ENCODE peak calls at places on chromosomes 16 and 17, in ten cellular contexts. T is NCI-H1048; V is CD4-positive, alpha-beta T cell; M is NT2/D1; X is renal cortical epithelial cell; E is memory B cell; N is AG09309; B is RPMI7951; U is CD8-positive, alpha-beta T cell; H is T-helper 2 cell. Q is an unnamed sample.

GRCh38 chr17:76432712-76433336 is 20.1 kb downstream of the UBE2O start:
- DNase-seq in U (no peak), N (no peak), X (peak), M (no peak), T (no peak), E (no peak), H (no peak), V (no peak), B (peak), Q (no peak)

GRCh38 chr17:26818736-26819135 is 475.2 kb upstream of the WSB1 start:
- DNase-seq in V (no peak), E (no peak), U (no peak), B (peak), T (no peak), X (peak), N (no peak), H (no peak), M (no peak), Q (peak)

GRCh38 chr16:27843800-27844199 is 219.7 kb downstream of the GSG1L start:
- DNase-seq in N (no peak), B (peak), U (no peak), E (no peak), X (no peak), H (no peak), T (no peak), V (no peak), M (no peak), Q (no peak)

GRCh38 chr17:681738-682137 is 32.9 kb downstream of the VPS53 start:
- DNase-seq in B (no peak), T (no peak), M (no peak), N (peak), X (no peak), H (no peak), U (no peak), E (no peak), V (no peak), Q (no peak)

GRCh38 chr17:10265100-10265810 is 66.8 kb upstream of the GAS7 start:
- DNase-seq in T (no peak), X (no peak), N (peak), B (peak), E (no peak), U (no peak), H (no peak), V (no peak), M (no peak), Q (no peak)

GRCh38 chr17:1229354-1229890 is 40.8 kb upstream of the BHLHA9 start:
- DNase-seq in T (no peak), N (no peak), V (peak), M (no peak), E (peak), X (no peak), U (no peak), B (no peak), H (no peak), Q (peak)

GRCh38 chr17:44536090-44536960 is 21.0 kb upstream of the FZD2 start:
- DNase-seq in B (peak), E (no peak), T (no peak), X (peak), M (no peak), H (no peak), N (no peak), V (no peak), U (no peak), Q (no peak)

GRCh38 chr16:86117756-86118155 is 218.8 kb downstream of the IRF8 start:
- DNase-seq in M (no peak), T (no peak), B (peak), V (no peak), N (no peak), X (no peak), U (no peak), H (no peak), E (no peak), Q (no peak)

GRCh38 chr17:17587614-17588336 is 3.7 kb downstream of the PEMT start:
- DNase-seq in V (no peak), H (no peak), X (peak), N (no peak), B (no peak), E (no peak), T (no peak), U (no peak), M (no peak), Q (no peak)

GRCh38 chr16:73697336-73697735 is 599.3 kb upstream of the PSMD7 start:
- DNase-seq in V (no peak), E (no peak), B (no peak), U (no peak), T (no peak), N (no peak), X (no peak), H (no peak), M (no peak), Q (no peak)

GRCh38 chr17:38735161-38735997 is 5.2 kb downstream of the CISD3 start:
- DNase-seq in E (peak), T (no peak), M (no peak), H (peak), V (peak), X (no peak), U (peak), B (no peak), N (no peak), Q (peak)

GRCh38 chr17:17503566-17504130 is 7.5 kb upstream of the RASD1 start:
- DNase-seq in T (no peak), X (no peak), M (no peak), V (no peak), N (no peak), H (no peak), E (no peak), U (no peak), B (no peak), Q (no peak)

GRCh38 chr17:29369831-29370735 is 20.1 kb upstream of the TAOK1 start:
- DNase-seq in H (peak), T (no peak), N (peak), U (peak), M (no peak), E (peak), V (peak), B (peak), X (peak), Q (peak)

GRCh38 chr16:57781741-57782606 is 20.3 kb downstream of the KIFC3 start:
- DNase-seq in N (peak), U (no peak), E (no peak), B (peak), V (no peak), X (peak), T (no peak), H (no peak), M (no peak), Q (no peak)

GRCh38 chr16:64586756-64587155 is 535.1 kb downstream of the CDH11 start:
- DNase-seq in B (no peak), E (no peak), N (no peak), H (no peak), V (no peak), T (no peak), X (no peak), U (no peak), M (no peak), Q (no peak)

GRCh38 chr17:73351764-73352163 is 40.0 kb upstream of the CDC42EP4 start:
- DNase-seq in T (no peak), V (no peak), U (no peak), H (no peak), E (no peak), X (no peak), M (no peak), N (no peak), B (no peak), Q (no peak)

GRCh38 chr17:70767102-70767701 is 597.9 kb downstream of the KCNJ2 start:
- DNase-seq in B (peak), X (peak), V (no peak), N (no peak), H (no peak), M (no peak), E (no peak), T (no peak), U (no peak), Q (no peak)

GRCh38 chr16:77850637-77851330 is 62.4 kb downstream of the VAT1L start:
- DNase-seq in B (peak), E (no peak), H (no peak), T (no peak), U (no peak), X (no peak), V (no peak), M (no peak), N (no peak), Q (no peak)

GRCh38 chr17:76077582-76078110 is 1.3 kb upstream of the ZACN start:
- DNase-seq in X (no peak), B (no peak), V (no peak), N (no peak), U (no peak), H (no peak), E (no peak), M (no peak), T (no peak), Q (no peak)

GRCh38 chr16:24270721-24271120 is 14.6 kb downstream of the CACNG3 start:
- DNase-seq in H (no peak), E (no peak), N (no peak), U (no peak), V (no peak), M (no peak), B (no peak), X (no peak), T (no peak), Q (no peak)

GRCh38 chr16:22122239-22122638 is 29.9 kb downstream of the VWA3A start:
- DNase-seq in B (no peak), E (no peak), X (no peak), H (no peak), M (no peak), T (no peak), N (no peak), U (no peak), V (no peak), Q (no peak)

GRCh38 chr16:1825381-1825863 is 1.2 kb downstream of the HAGH start:
- DNase-seq in E (no peak), H (no peak), U (no peak), X (no peak), M (no peak), N (no peak), V (no peak), B (no peak), T (no peak), Q (no peak)

GRCh38 chr16:10314811-10315210 is 71.0 kb upstream of the ATF7IP2 start:
- DNase-seq in U (no peak), M (no peak), X (peak), B (peak), V (no peak), H (no peak), T (no peak), E (no peak), N (no peak), Q (no peak)

GRCh38 chr17:46190763-46191162 is 2.5 kb downstream of the KANSL1 start:
- DNase-seq in N (no peak), V (no peak), B (no peak), X (no peak), E (no peak), M (no peak), T (no peak), H (no peak), U (no peak), Q (no peak)

GRCh38 chr16:31113420-31114124 is 3.9 kb upstream of the KAT8 start:
- DNase-seq in N (no peak), M (no peak), V (no peak), E (no peak), B (no peak), X (peak), H (no peak), T (no peak), U (no peak), Q (no peak)

GRCh38 chr17:83122834-83123233 is 43.4 kb downstream of the METRNL start:
- DNase-seq in N (peak), X (no peak), U (no peak), M (no peak), E (no peak), B (peak), H (no peak), V (no peak), T (no peak), Q (no peak)

GRCh38 chr17:75843577-75844529 is at the start of gene UNC13D:
- DNase-seq in V (peak), M (no peak), N (no peak), T (no peak), B (no peak), X (no peak), U (peak), H (no peak), E (peak), Q (no peak)

GRCh38 chr17:57582881-57583756 is 162.0 kb downstream of the CCDC182 start:
- DNase-seq in U (no peak), X (no peak), M (no peak), V (no peak), H (no peak), N (no peak), B (no peak), T (no peak), E (no peak), Q (no peak)

GRCh38 chr17:49995055-49995738 is at the start of gene DLX3:
- DNase-seq in N (peak), H (no peak), X (peak), E (no peak), V (no peak), B (peak), M (peak), U (no peak), T (peak), Q (peak)

GRCh38 chr16:1337486-1337885 is 4.0 kb downstream of the BAIAP3 start:
- DNase-seq in V (no peak), X (no peak), B (no peak), N (no peak), H (no peak), U (no peak), T (no peak), E (no peak), M (no peak), Q (no peak)

GRCh38 chr16:57528499-57529323 is 7.7 kb downstream of the CCDC102A start:
- DNase-seq in N (no peak), T (no peak), H (no peak), M (no peak), V (no peak), B (no peak), E (no peak), U (no peak), X (no peak), Q (no peak)

GRCh38 chr17:80523054-80523744 is 21.4 kb upstream of the RPTOR start:
- DNase-seq in B (no peak), M (no peak), N (no peak), U (no peak), H (no peak), X (no peak), T (no peak), V (no peak), E (no peak), Q (no peak)

GRCh38 chr16:6153901-6154300 is 1056.3 kb upstream of the EEF2KMT start:
- DNase-seq in X (no peak), B (peak), H (no peak), M (no peak), V (no peak), U (no peak), T (no peak), N (no peak), E (no peak), Q (no peak)

GRCh38 chr17:2195729-2196128 is 107.9 kb downstream of the SMG6 start:
- DNase-seq in U (no peak), T (no peak), B (peak), X (peak), N (no peak), M (no peak), V (no peak), E (no peak), H (peak), Q (no peak)

GRCh38 chr16:53626816-53627215 is 76.8 kb downstream of the RPGRIP1L start:
- DNase-seq in H (no peak), X (no peak), E (no peak), T (no peak), V (no peak), U (no peak), B (no peak), M (no peak), N (no peak), Q (no peak)

GRCh38 chr17:66955821-66956220 is 8.7 kb upstream of the CACNG4 start:
- DNase-seq in M (no peak), B (no peak), X (no peak), T (no peak), U (no peak), V (no peak), H (no peak), N (no peak), E (no peak), Q (no peak)